ENCODE peak calls at places on chromosomes 3 and 15, in four cellular contexts. G is NCI-H524, U is IMR-90, V is NCI-H460. Y is an unnamed sample.

GRCh38 chr15:99954361-99955180 is 221.3 kb upstream of the LYSMD4 start:
- DNase-seq in G (no peak), U (no peak), V (no peak), Y (no peak)

GRCh38 chr3:129608087-129608935 is 1.8 kb upstream of the PLXND1 start:
- DNase-seq in G (peak; percentile 36), U (peak; percentile 69), V (no peak), Y (no peak)

GRCh38 chr3:188553569-188553968 is 399.6 kb downstream of the LPP start:
- DNase-seq in G (no peak), U (no peak), V (no peak), Y (no peak)

GRCh38 chr15:40506964-40507571 is 36.3 kb downstream of the CHST14 start:
- DNase-seq in G (peak; percentile 78), U (peak; percentile 64), V (peak; percentile 70), Y (peak; percentile 21)

GRCh38 chr3:97778152-97778551 is 13.6 kb downstream of the ARL6 start:
- DNase-seq in G (no peak), U (no peak), V (no peak), Y (no peak)

GRCh38 chr3:113557374-113557773 is 25.0 kb downstream of the SIDT1 start:
- DNase-seq in G (no peak), U (peak; percentile 21), V (no peak), Y (no peak)

GRCh38 chr3:150765949-150766720 is 3.2 kb upstream of the SIAH2 start:
- DNase-seq in G (no peak), U (peak; percentile 78), V (no peak), Y (no peak)

GRCh38 chr3:33732394-33732793 is 14.3 kb upstream of the CLASP2 start:
- DNase-seq in G (no peak), U (no peak), V (no peak), Y (no peak)

GRCh38 chr15:40737048-40737447 is 18.0 kb downstream of the RMDN3 start:
- DNase-seq in G (no peak), U (peak; percentile 13), V (no peak), Y (peak; percentile 53)

GRCh38 chr15:63791236-63791635 is 42.5 kb downstream of the HERC1 start:
- DNase-seq in G (no peak), U (peak; percentile 61), V (no peak), Y (no peak)

GRCh38 chr15:87547470-87548181 is 708.9 kb downstream of the NTRK3 start:
- DNase-seq in G (no peak), U (no peak), V (no peak), Y (no peak)

GRCh38 chr3:30260747-30261146 is 345.7 kb upstream of the TGFBR2 start:
- DNase-seq in G (no peak), U (peak; percentile 40), V (no peak), Y (no peak)

GRCh38 chr15:75163150-75163564 is 38.5 kb upstream of the C15orf39 start:
- DNase-seq in G (no peak), U (no peak), V (no peak), Y (no peak)

GRCh38 chr15:57922780-57923179 is 142.7 kb downstream of the ALDH1A2 start:
- DNase-seq in G (no peak), U (no peak), V (no peak), Y (peak; percentile 80)

GRCh38 chr3:159126261-159127020 is 324.6 kb downstream of the MFSD1 start:
- DNase-seq in G (no peak), U (no peak), V (no peak), Y (no peak)

GRCh38 chr3:52289747-52290595 is 2.3 kb downstream of the GLYCTK start:
- DNase-seq in G (no peak), U (no peak), V (no peak), Y (no peak)

GRCh38 chr3:31699309-31699953 is 166.7 kb downstream of the STT3B start:
- DNase-seq in G (no peak), U (no peak), V (no peak), Y (no peak)

GRCh38 chr3:183766107-183766506 is 59.3 kb downstream of the MAP6D1 start:
- DNase-seq in G (no peak), U (no peak), V (no peak), Y (no peak)

GRCh38 chr15:80183886-80184285 is 31.1 kb downstream of the FAH start:
- DNase-seq in G (no peak), U (peak; percentile 13), V (no peak), Y (no peak)

GRCh38 chr3:56802411-56802745 is 629 bp upstream of the ARHGEF3 start:
- DNase-seq in G (no peak), U (no peak), V (no peak), Y (no peak)

GRCh38 chr15:64597469-64597806 is 137.1 kb downstream of the ZNF609 start:
- DNase-seq in G (no peak), U (no peak), V (no peak), Y (peak; percentile 41)

GRCh38 chr3:105997800-105998526 is 129.2 kb upstream of the CBLB start:
- DNase-seq in G (no peak), U (peak; percentile 95), V (peak; percentile 38), Y (no peak)

GRCh38 chr15:62534996-62535395 is 369.9 kb upstream of the C2CD4B start:
- DNase-seq in G (no peak), U (no peak), V (no peak), Y (no peak)

GRCh38 chr3:75329713-75330112 is 334.4 kb upstream of the FRG2C start:
- DNase-seq in G (no peak), U (no peak), V (no peak), Y (no peak)

GRCh38 chr15:59531066-59531465 is 80.5 kb upstream of the GCNT3 start:
- DNase-seq in G (no peak), U (no peak), V (no peak), Y (no peak)

GRCh38 chr15:81133782-81134461 is at the start of gene CFAP161:
- DNase-seq in G (peak; percentile 91), U (peak; percentile 69), V (no peak), Y (peak; percentile 23)